ENCODE peak calls at places on chromosomes 6 and 20, in five cellular contexts. E, I, J, X and M are unnamed samples.

GRCh38 chr6:126188271-126188909 is 151.5 kb upstream of the CENPW start:
- DNase-seq in E (no peak), I (no peak), J (no peak), X (no peak), M (no peak)

GRCh38 chr20:914727-915498 is 1.2 kb downstream of the ANGPT4 start:
- DNase-seq in E (no peak), I (no peak), J (no peak), X (no peak), M (no peak)

GRCh38 chr20:50450961-50451752 is 59.0 kb upstream of the PTPN1 start:
- DNase-seq in E (peak; percentile 61), I (no peak), J (no peak), X (no peak), M (no peak)

GRCh38 chr6:109767961-109768360 is 76.9 kb downstream of the FIG4 start:
- DNase-seq in E (no peak), I (no peak), J (no peak), X (no peak), M (no peak)

GRCh38 chr20:36368869-36369268 is 62.7 kb downstream of the DLGAP4 start:
- DNase-seq in E (no peak), I (no peak), J (no peak), X (no peak), M (no peak)

GRCh38 chr6:20827798-20828197 is 293.5 kb downstream of the CDKAL1 start:
- DNase-seq in E (no peak), I (no peak), J (no peak), X (no peak), M (no peak)

GRCh38 chr6:150006961-150007464 is 18.3 kb downstream of the RAET1L start:
- DNase-seq in E (no peak), I (peak; percentile 24), J (no peak), X (peak; percentile 45), M (no peak)

GRCh38 chr20:63121749-63122405 is 94.1 kb downstream of the YTHDF1 start:
- DNase-seq in E (no peak), I (no peak), J (no peak), X (no peak), M (no peak)

GRCh38 chr20:50584687-50585086 is 74.5 kb downstream of the PTPN1 start:
- DNase-seq in E (no peak), I (no peak), J (no peak), X (no peak), M (no peak)

GRCh38 chr20:20412750-20413149 is 44.8 kb downstream of the INSM1 start:
- DNase-seq in E (no peak), I (no peak), J (no peak), X (no peak), M (no peak)

GRCh38 chr6:26125015-26125690 is 37.9 kb downstream of the HFE start:
- DNase-seq in E (peak; percentile 35), I (no peak), J (no peak), X (peak; percentile 31), M (no peak)

GRCh38 chr6:157187182-157188093 is 135.9 kb downstream of the TMEM242 start:
- DNase-seq in E (no peak), I (no peak), J (no peak), X (no peak), M (no peak)

GRCh38 chr6:90610291-90610670 is 23.4 kb upstream of the MAP3K7 start:
- DNase-seq in E (no peak), I (no peak), J (no peak), X (no peak), M (no peak)

GRCh38 chr6:167941822-167942221 is 55.6 kb upstream of the KIF25 start:
- DNase-seq in E (no peak), I (no peak), J (no peak), X (no peak), M (no peak)

GRCh38 chr20:8860011-8860495 is 208.8 kb upstream of the PLCB4 start:
- DNase-seq in E (no peak), I (no peak), J (no peak), X (no peak), M (no peak)

GRCh38 chr6:167733740-167734661 is 92.7 kb upstream of the AFDN start:
- DNase-seq in E (no peak), I (no peak), J (no peak), X (no peak), M (no peak)

GRCh38 chr6:24340998-24341934 is 16.6 kb downstream of the DCDC2 start:
- DNase-seq in E (no peak), I (no peak), J (no peak), X (no peak), M (no peak)

GRCh38 chr20:48298851-48299484 is 513.7 kb upstream of the SULF2 start:
- DNase-seq in E (peak; percentile 17), I (no peak), J (no peak), X (no peak), M (no peak)

GRCh38 chr20:44711237-44711636 is 3.9 kb upstream of the CCN5 start:
- DNase-seq in E (no peak), I (no peak), J (no peak), X (no peak), M (no peak)

GRCh38 chr6:3776881-3777507 is 25.5 kb upstream of the PXDC1 start:
- DNase-seq in E (no peak), I (no peak), J (no peak), X (no peak), M (no peak)

GRCh38 chr20:51315390-51315789 is 227.1 kb downstream of the NFATC2 start:
- DNase-seq in E (no peak), I (no peak), J (no peak), X (no peak), M (no peak)

GRCh38 chr6:111591901-111592461 is 13.7 kb downstream of the TRAF3IP2 start:
- DNase-seq in E (no peak), I (no peak), J (no peak), X (no peak), M (no peak)

GRCh38 chr6:132666118-132666517 is 7.1 kb upstream of the TAAR1 start:
- DNase-seq in E (no peak), I (no peak), J (no peak), X (no peak), M (no peak)

GRCh38 chr6:5213851-5214507 is 46.8 kb downstream of the LYRM4 start:
- DNase-seq in E (no peak), I (no peak), J (no peak), X (no peak), M (no peak)
- H3K27ac ChIP-seq in E (no peak overlapping the region), I (no peak overlapping the region), J (no peak overlapping the region), X (no peak overlapping the region), M (peak overlapping the region; percentile 9)

GRCh38 chr6:106102034-106102433 is 15.9 kb downstream of the PRDM1 start:
- DNase-seq in E (no peak), I (no peak), J (no peak), X (no peak), M (no peak)

GRCh38 chr6:106100755-106101154 is 14.6 kb downstream of the PRDM1 start:
- DNase-seq in E (no peak), I (no peak), J (no peak), X (no peak), M (no peak)

GRCh38 chr6:106102967-106103727 is 17.0 kb downstream of the PRDM1 start:
- DNase-seq in E (no peak), I (no peak), J (no peak), X (no peak), M (no peak)

GRCh38 chr6:106103728-106104109 is 17.6 kb downstream of the PRDM1 start:
- DNase-seq in E (peak; percentile 57), I (peak; percentile 45), J (no peak), X (peak; percentile 32), M (no peak)

DNA sequence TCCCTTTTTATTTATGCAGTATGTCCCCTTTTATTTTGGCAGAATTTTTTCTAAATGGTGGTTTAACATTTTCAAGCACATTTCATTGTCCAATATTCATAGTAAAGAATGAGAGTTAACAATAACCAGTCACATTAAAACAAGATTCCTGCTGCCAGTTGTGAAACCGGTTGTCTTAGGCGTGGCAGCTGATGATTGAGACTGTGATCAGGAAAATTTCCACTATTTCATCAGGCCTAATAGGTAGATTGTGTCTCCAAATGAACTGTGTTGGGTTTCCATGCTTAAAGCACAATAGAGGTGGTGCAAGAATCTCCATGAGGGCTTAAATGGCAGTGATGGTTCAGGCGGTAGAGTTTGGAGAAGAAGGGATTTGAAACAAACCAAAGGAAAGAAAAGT is 15.3 kb downstream of the PRDM1 start:
- DNase-seq in E (no peak), I (no peak), J (no peak), X (no peak), M (no peak)
- H3K4me1 ChIP-seq in E (peaks cover 12% of the 10 kb centered on the region), I (peaks cover 76% of the 10 kb centered on the region), J (peaks cover 12% of the 10 kb centered on the region), X (peaks cover 34% of the 10 kb centered on the region), M (no peaks in the 10 kb centered on the region)

DNA sequence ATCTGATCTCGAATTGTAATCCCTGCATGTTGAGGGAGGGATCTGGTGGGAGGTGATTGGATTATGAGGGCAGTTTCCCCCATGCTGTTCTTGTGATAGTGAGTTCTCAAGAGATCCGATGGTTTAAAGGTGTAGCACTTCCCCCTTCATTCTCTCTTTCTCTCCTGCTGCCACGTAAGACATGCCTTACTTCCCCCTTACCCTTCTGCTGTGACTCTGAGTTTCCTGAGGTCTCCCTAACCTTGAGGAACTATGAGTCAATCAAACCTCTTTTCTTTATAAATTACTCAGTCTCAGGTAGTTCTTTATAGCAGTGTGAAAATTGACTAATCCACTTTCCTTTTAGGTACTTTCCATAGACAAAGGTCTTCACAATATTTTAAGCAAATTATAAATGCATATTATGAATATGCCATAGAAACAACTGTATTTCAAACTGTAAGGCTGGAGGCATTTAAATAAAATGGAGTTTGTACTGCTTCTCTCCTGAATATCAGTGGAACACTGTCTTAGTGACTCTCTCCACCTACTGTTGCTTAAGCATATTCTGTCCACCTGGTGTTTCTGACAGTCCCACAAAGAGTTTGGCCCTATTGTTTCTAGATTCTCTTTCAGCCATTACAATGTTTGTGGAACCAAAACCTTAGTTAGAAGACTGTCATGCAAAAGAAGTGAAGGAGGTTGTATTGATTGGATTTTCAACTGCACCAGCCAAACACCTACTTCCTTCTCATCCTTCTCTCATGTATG is 24.3 kb upstream of the IL17A start:
- DNase-seq in E (no peak), I (no peak), J (no peak), X (no peak), M (no peak)
- H3K27ac ChIP-seq in E (no peak overlapping the region), I (no peak overlapping the region), J (no peak overlapping the region), X (no peak overlapping the region), M (no peak overlapping the region)

GRCh38 chr6:106639812-106640211 is 10.4 kb downstream of the QRSL1 start:
- DNase-seq in E (no peak), I (no peak), J (no peak), X (no peak), M (no peak)

GRCh38 chr6:106642476-106642875 is 13.1 kb downstream of the QRSL1 start:
- DNase-seq in E (no peak), I (no peak), J (no peak), X (no peak), M (no peak)

GRCh38 chr6:106634565-106634964 is 5.2 kb downstream of the QRSL1 start:
- DNase-seq in E (no peak), I (no peak), J (no peak), X (no peak), M (no peak)

GRCh38 chr6:106637718-106638341 is 8.5 kb downstream of the QRSL1 start:
- DNase-seq in E (no peak), I (no peak), J (no peak), X (no peak), M (no peak)

DNA sequence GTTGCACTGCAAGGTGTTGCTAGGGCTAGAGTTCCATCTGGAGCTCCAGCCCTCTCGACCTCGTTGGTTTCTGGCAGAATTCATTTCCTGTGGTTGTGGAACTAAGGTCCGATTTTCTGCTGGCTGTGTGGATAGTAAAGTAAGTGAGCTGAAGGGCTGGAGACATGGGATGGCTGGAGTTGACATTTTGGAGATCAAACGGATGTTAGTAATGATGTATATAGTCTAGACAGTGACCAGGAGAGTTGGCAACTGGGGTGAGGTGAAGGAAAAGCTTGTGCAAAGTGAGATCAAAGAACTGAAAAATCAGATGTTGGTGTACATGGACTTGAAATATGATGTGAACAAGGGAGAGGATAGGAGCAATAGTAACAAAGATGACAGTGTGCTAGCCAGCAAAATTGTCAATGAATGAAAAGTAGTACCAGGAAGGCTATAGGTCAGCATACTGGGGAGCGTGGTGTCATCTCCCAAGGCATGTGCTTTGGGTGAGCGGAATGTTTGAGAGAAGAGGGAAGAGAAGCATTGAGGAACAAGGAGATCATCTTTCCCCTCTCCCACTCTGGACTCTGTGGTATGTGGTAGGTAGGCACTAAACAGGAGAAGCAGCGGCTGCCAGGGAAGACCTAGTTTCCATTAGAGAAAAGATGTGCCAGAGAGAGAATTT is 7.8 kb downstream of the QRSL1 start:
- DNase-seq in E (no peak), I (no peak), J (no peak), X (no peak), M (no peak)
- H3K4me1 ChIP-seq in E (peaks cover 2% of the 10 kb centered on the region), I (peaks cover 3% of the 10 kb centered on the region), J (no peaks in the 10 kb centered on the region), X (no peaks in the 10 kb centered on the region), M (no peaks in the 10 kb centered on the region)